ENCODE peak calls at places on chromosome 21, in four cellular contexts. A is NCI-H1092 treated with DMSO at 0.1 percent for 48 hours, N is ELF-1, X is NCI-H446 treated with DMSO at 0.1 percent for 48 hours. V is an unnamed sample.

GRCh38 chr21:35102488-35103407 is 53.6 kb upstream of the RUNX1 start:
- DNase-seq in A (no peak), N (no peak), X (no peak), V (no peak)

GRCh38 chr21:27476696-27477095 is 509.8 kb upstream of the ADAMTS5 start:
- DNase-seq in A (no peak), N (no peak), X (no peak), V (no peak)

GRCh38 chr21:38796426-38796825 is 9.3 kb upstream of the ETS2 start:
- DNase-seq in A (no peak), N (no peak), X (no peak), V (no peak)

GRCh38 chr21:43854773-43855633 is 10.0 kb upstream of the AGPAT3 start:
- DNase-seq in A (no peak), N (no peak), X (no peak), V (no peak)

GRCh38 chr21:33339938-33340337 is 15.2 kb downstream of the IFNAR1 start:
- DNase-seq in A (no peak), N (no peak), X (no peak), V (no peak)

GRCh38 chr21:43343992-43344886 is 82.7 kb downstream of the SIK1 start:
- DNase-seq in A (peak; percentile 84), N (peak; percentile 54), X (no peak), V (no peak)

GRCh38 chr21:43659136-43660000 is at the start of the genes HSF2BP and RRP1B:
- DNase-seq in A (peak; percentile 90), N (peak; percentile 92), X (peak; percentile 73), V (peak; percentile 95)

GRCh38 chr21:36773111-36773510 is 74.2 kb downstream of the SIM2 start:
- DNase-seq in A (peak; percentile 67), N (no peak), X (peak; percentile 77), V (no peak)

GRCh38 chr21:15722591-15723324 is 7.0 kb upstream of the USP25 start:
- DNase-seq in A (no peak), N (peak; percentile 81), X (no peak), V (no peak)

GRCh38 chr21:28963831-28964230 is 28.8 kb downstream of the LTN1 start:
- DNase-seq in A (no peak), N (no peak), X (no peak), V (no peak)

GRCh38 chr21:37862536-37862935 is 53.7 kb downstream of the KCNJ6 start:
- DNase-seq in A (peak; percentile 51), N (peak; percentile 10), X (peak; percentile 77), V (peak; percentile 65)

GRCh38 chr21:31538821-31539220 is 120.7 kb upstream of the SOD1 start:
- DNase-seq in A (peak; percentile 73), N (no peak), X (no peak), V (no peak)

GRCh38 chr21:18522181-18522771 is 118.7 kb upstream of the TMPRSS15 start:
- DNase-seq in A (peak; percentile 39), N (no peak), X (peak; percentile 28), V (peak; percentile 16)

GRCh38 chr21:42010507-42011493 is 640 bp upstream of the ZBTB21 start:
- DNase-seq in A (peak; percentile 74), N (peak; percentile 63), X (no peak), V (peak; percentile 74)

GRCh38 chr21:14482165-14482564 is 64.0 kb downstream of the SAMSN1 start:
- DNase-seq in A (no peak), N (no peak), X (no peak), V (no peak)

GRCh38 chr21:45050361-45050785 is 24.0 kb upstream of the ADARB1 start:
- DNase-seq in A (no peak), N (no peak), X (no peak), V (no peak)

V was measured in neural progenitor cell.